ENCODE peak calls at places on chromosomes 3 and 15, in ten cellular contexts. U is spleen, W is GM12878, H is H9, Y is lung, A is mammary epithelial cell, Q is AG04450, S is uterus, P is A549, I is fibroblast of lung. B is an unnamed sample. For H3K9me3, the result is how much of the 10 kb centered on the place peaks cover.

GRCh38 chr3:122668930-122669730 is 11.5 kb upstream of the PARP14 start:
- DNase-seq in U (no peak), W (no peak), H (no peak), Y (no peak), A (peak), Q (peak), S (no peak), P (peak), I (peak), B (no peak)

GRCh38 chr3:50211930-50212329 is 6.9 kb downstream of the SLC38A3 start:
- DNase-seq in U (no peak), W (no peak), H (no peak), Y (no peak), A (no peak), Q (no peak), S (no peak), P (no peak), I (peak), B (no peak)

GRCh38 chr3:52430416-52430810 is 14.5 kb downstream of the SEMA3G start:
- DNase-seq in U (peak), W (no peak), H (no peak), Y (no peak), A (no peak), Q (no peak), S (peak), P (no peak), I (no peak), B (no peak)

GRCh38 chr15:77504310-77504709 is 83.6 kb downstream of the HMG20A start:
- DNase-seq in U (no peak), W (no peak), H (no peak), Y (peak), A (no peak), Q (no peak), S (no peak), P (no peak), I (no peak), B (no peak)

GRCh38 chr3:54681706-54682105 is 246.2 kb downstream of the LRTM1 start:
- DNase-seq in U (no peak), W (no peak), H (no peak), Y (no peak), A (no peak), Q (no peak), S (no peak), P (no peak), I (no peak), B (no peak)

GRCh38 chr3:8972614-8973013 is 9.3 kb upstream of the RAD18 start:
- DNase-seq in U (no peak), W (no peak), H (no peak), Y (no peak), A (peak), Q (no peak), S (no peak), P (peak), I (peak), B (no peak)

GRCh38 chr3:121483290-121483689 is 62.5 kb downstream of the POLQ start:
- DNase-seq in U (no peak), W (no peak), H (no peak), Y (no peak), A (peak), Q (no peak), S (no peak), P (no peak), I (peak), B (no peak)

GRCh38 chr15:70348581-70349344 is 251.0 kb upstream of the TLE3 start:
- DNase-seq in U (no peak), W (no peak), H (no peak), Y (no peak), A (peak), Q (no peak), S (peak), P (no peak), I (peak), B (no peak)

GRCh38 chr3:149454746-149455145 is 19.8 kb upstream of the TM4SF4 start:
- DNase-seq in U (no peak), W (no peak), H (no peak), Y (no peak), A (peak), Q (peak), S (no peak), P (no peak), I (peak), B (no peak)

DNA sequence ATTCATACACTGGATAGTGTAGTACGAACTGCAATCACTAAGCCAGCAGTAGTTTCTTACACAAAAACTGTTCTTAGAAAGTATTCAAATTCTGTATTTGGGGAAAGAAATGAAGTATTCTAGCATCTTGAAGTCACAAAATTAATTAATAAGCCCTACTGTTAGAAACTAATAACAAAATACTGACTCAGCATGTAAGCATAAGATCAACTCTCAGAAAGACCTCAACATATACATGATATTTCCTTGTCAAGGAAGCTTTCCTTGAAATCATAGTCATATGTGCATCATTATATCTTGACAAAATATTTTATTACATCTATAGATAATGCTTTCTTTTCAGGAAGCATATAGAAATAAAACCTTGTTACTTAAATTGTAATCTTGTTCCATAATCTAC is 115.5 kb upstream of the GOLGA6L6 start:
- DNase-seq in U (no peak), W (no peak), H (no peak), Y (no peak), A (no peak), Q (no peak), S (no peak), P (no peak), I (no peak), B (no peak)
- H3K9me3 ChIP-seq in U (under half), W (under half), H (half or more), Y (under half), A (under half), Q (under half), S (under half), P (under half), I (under half), B (under half)

DNA sequence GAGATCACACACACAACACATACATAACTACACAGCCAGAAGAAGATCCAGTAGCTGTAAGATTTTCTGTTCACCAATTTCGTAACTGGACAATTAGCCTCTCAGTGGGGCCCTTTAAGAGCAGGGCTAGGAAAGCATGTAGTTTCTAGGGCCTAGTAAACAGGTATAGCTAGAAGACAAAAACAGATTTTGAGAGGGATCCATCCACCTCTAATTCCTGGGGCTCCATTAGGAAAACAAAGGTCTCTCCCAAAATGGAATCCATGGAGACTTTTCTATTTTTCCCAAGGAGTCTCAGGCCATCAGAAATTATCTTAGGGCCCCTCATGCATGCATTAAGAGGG is 10.5 kb downstream of the KIF15 start:
- DNase-seq in U (no peak), W (no peak), H (no peak), Y (no peak), A (no peak), Q (no peak), S (no peak), P (no peak), I (no peak), B (no peak)
- H3K9me3 ChIP-seq in U (under half), W (under half), H (under half), Y (under half), A (under half), Q (under half), S (under half), P (under half), I (under half), B (under half)

DNA sequence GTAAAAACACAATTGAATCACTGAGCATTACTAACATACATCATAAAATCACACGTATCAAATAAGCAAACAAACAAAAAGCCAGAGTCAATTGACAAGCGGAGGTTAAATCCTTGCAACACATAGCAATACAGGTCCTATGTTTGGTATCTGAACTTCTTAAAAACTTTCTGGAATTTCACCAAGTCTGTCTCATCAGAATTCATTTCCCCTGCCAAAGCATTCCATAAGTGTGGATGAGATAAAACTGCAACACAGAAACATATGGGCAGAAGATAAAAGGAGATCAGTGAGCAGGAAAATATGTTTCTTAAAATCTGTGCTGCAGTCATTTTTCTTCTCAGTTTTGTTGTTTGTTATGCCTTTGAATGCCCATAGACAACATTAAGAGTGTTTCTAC is 1155.5 kb downstream of the TBL1XR1 start:
- DNase-seq in U (no peak), W (no peak), H (no peak), Y (no peak), A (no peak), Q (peak), S (no peak), P (no peak), I (peak), B (no peak)
- H3K9me3 ChIP-seq in U (under half), W (under half), H (under half), Y (under half), A (under half), Q (under half), S (under half), P (under half), I (under half), B (under half)

DNA sequence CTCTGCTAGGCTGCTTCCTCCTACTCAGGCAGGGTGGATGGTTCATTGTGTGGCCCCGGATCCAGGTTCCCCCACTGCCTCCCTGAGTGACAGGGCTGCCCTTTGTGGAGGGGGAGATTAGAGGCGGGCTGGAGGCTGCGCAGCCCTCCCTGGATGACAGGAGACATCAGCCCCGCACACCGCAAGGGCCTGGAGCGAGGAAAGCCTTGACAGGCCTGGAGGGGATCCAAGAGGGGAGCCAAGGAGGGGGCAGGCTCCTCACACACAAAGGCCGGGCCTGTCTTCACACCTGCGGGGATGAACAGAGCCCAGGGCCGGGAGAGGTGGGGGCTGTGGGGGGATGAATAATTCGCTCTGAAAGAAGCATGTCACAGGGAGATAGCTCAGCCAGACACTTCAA is 72.9 kb downstream of the RPN1 start:
- DNase-seq in U (no peak), W (no peak), H (no peak), Y (no peak), A (no peak), Q (no peak), S (no peak), P (no peak), I (no peak), B (no peak)
- H3K9me3 ChIP-seq in U (under half), W (under half), H (under half), Y (under half), A (under half), Q (under half), S (under half), P (under half), I (under half), B (under half)

GRCh38 chr3:4524423-4524769 is 31.2 kb downstream of the ITPR1 start:
- DNase-seq in U (no peak), W (no peak), H (no peak), Y (no peak), A (peak), Q (no peak), S (no peak), P (no peak), I (peak), B (no peak)
- H3K9me3 ChIP-seq in U (under half), W (under half), H (under half), Y (under half), A (under half), Q (under half), S (under half), P (under half), I (under half), B (under half)

B was measured in T-helper 17 cell.